ENCODE peak calls at places on chromosomes 2 and 18, in four cellular contexts. K is HS-27A, L is Right ventricle myocardium superior, X is Calu3. R is an unnamed sample.

GRCh38 chr18:26634631-26635030 is 86.3 kb upstream of the KCTD1 start:
- DNase-seq in X (no peak), L (no peak), K (no peak), R (no peak)

GRCh38 chr2:17303496-17303895 is 214.7 kb downstream of the RAD51AP2 start:
- DNase-seq in X (no peak), L (no peak), K (no peak), R (no peak)

GRCh38 chr2:127864877-127865276 is 6.9 kb upstream of the POLR2D start:
- DNase-seq in L (no peak), K (no peak), X (no peak), R (peak; percentile 59)

GRCh38 chr18:955379-956066 is 50.9 kb downstream of the ADCYAP1 start:
- DNase-seq in K (no peak), L (no peak), X (no peak), R (no peak)

GRCh38 chr18:36314754-36315153 is 17.2 kb downstream of the FHOD3 start:
- DNase-seq in K (peak; percentile 22), L (no peak), X (no peak), R (no peak)

GRCh38 chr18:45197526-45197970 is 417.7 kb upstream of the SLC14A2 start:
- DNase-seq in L (no peak), K (no peak), X (no peak), R (no peak)

GRCh38 chr2:182866095-182866460 is 359 bp downstream of the FRZB start:
- DNase-seq in K (no peak), X (no peak), L (peak; percentile 45), R (no peak)

GRCh38 chr2:172667926-172668325 is 67.7 kb upstream of the RAPGEF4 start:
- DNase-seq in L (no peak), K (no peak), X (no peak), R (no peak)

GRCh38 chr2:206011018-206011614 is 74.9 kb downstream of the INO80D start:
- DNase-seq in K (no peak), X (no peak), L (no peak), R (no peak)

GRCh38 chr18:57797209-57797651 is 5.9 kb downstream of the ATP8B1 start:
- DNase-seq in X (peak; percentile 55), L (no peak), K (no peak), R (peak; percentile 75)

GRCh38 chr2:17791121-17791902 is 24.9 kb upstream of the MSGN1 start:
- DNase-seq in K (no peak), L (no peak), X (no peak), R (no peak)

GRCh38 chr2:177315303-177315887 is 50.9 kb upstream of the NFE2L2 start:
- DNase-seq in L (no peak), X (no peak), K (no peak), R (no peak)

GRCh38 chr2:232870766-232871371 is 805 bp downstream of the SNORC start:
- DNase-seq in L (no peak), X (no peak), K (no peak), R (no peak)